ENCODE peak calls at places on chromosome 5, in six cellular contexts. K is astrocyte, V is H1, Z is GM12878, S is PC-3, N is fibroblast of lung. B is an unnamed sample.

GRCh38 chr5:122263352-122264030 is 48.5 kb upstream of the SNCAIP start:
- DNase-seq in S (peak; percentile 1), K (peak; percentile 64), Z (no peak), N (peak; percentile 68), V (no peak), B (no peak)

GRCh38 chr5:39156082-39156481 is 63.3 kb downstream of the FYB1 start:
- DNase-seq in N (no peak), V (no peak), K (no peak), Z (no peak), S (no peak), B (no peak)

GRCh38 chr5:115543931-115544370 is 624 bp downstream of the FEM1C start:
- DNase-seq in Z (no peak), V (no peak), K (no peak), S (peak; percentile 26), N (peak; percentile 52), B (no peak)

GRCh38 chr5:135891804-135892203 is 3.8 kb downstream of the IL9 start:
- DNase-seq in N (no peak), Z (no peak), V (no peak), S (no peak), K (no peak), B (no peak)

GRCh38 chr5:142056831-142057696 is 44.2 kb upstream of the GNPDA1 start:
- DNase-seq in S (peak; percentile 25), V (no peak), Z (no peak), N (no peak), K (no peak), B (no peak)

GRCh38 chr5:90519081-90519480 is 10.3 kb downstream of the LYSMD3 start:
- DNase-seq in Z (no peak), S (peak; percentile 82), V (no peak), K (no peak), N (no peak), B (no peak)

GRCh38 chr5:9430306-9430705 is 115.6 kb downstream of the SEMA5A start:
- DNase-seq in N (no peak), V (no peak), Z (no peak), S (no peak), K (no peak), B (no peak)

GRCh38 chr5:61386062-61386800 is 54.2 kb downstream of the ZSWIM6 start:
- DNase-seq in Z (no peak), N (no peak), K (no peak), S (no peak), V (no peak), B (no peak)

GRCh38 chr5:113510836-113511451 is 2.5 kb upstream of the YTHDC2 start:
- DNase-seq in K (no peak), N (peak; percentile 38), S (peak; percentile 72), V (no peak), Z (no peak), B (no peak)

GRCh38 chr5:174045470-174046025 is at the start of gene NSG2:
- DNase-seq in N (peak; percentile 94), K (peak; percentile 90), Z (peak; percentile 16), S (peak; percentile 95), V (peak; percentile 83), B (peak; percentile 23)

GRCh38 chr5:98929123-98929981 is 545 bp upstream of the CHD1 start:
- DNase-seq in N (peak; percentile 94), V (peak; percentile 88), K (peak; percentile 93), Z (peak; percentile 87), S (peak; percentile 96), B (no peak)

GRCh38 chr5:16934123-16934522 is 2.0 kb downstream of the MYO10 start:
- DNase-seq in S (peak; percentile 96), K (no peak), V (peak; percentile 94), Z (no peak), N (peak; percentile 58), B (no peak)

GRCh38 chr5:132774896-132775295 is 2.1 kb downstream of the SEPTIN8 start:
- DNase-seq in S (no peak), K (no peak), Z (no peak), V (no peak), N (no peak), B (no peak)

GRCh38 chr5:141475625-141476131 is at the start of gene PCDHGC3:
- DNase-seq in K (peak; percentile 91), S (no peak), N (peak; percentile 95), Z (peak; percentile 40), V (peak; percentile 86), B (peak; percentile 63)

GRCh38 chr5:74257645-74258328 is 382.7 kb downstream of the ENC1 start:
- DNase-seq in N (peak; percentile 53), V (no peak), K (peak; percentile 48), S (peak; percentile 37), Z (no peak), B (no peak)

GRCh38 chr5:147565524-147565923 is 55.7 kb upstream of the DPYSL3 start:
- DNase-seq in S (peak; percentile 81), N (peak; percentile 96), Z (no peak), K (peak; percentile 95), V (no peak), B (peak; percentile 46)

GRCh38 chr5:143311428-143311827 is 92.1 kb downstream of the NR3C1 start:
- DNase-seq in Z (no peak), K (peak; percentile 84), V (no peak), S (peak; percentile 82), N (peak; percentile 88), B (peak; percentile 61)

GRCh38 chr5:99034336-99034735 is 105.5 kb upstream of the CHD1 start:
- DNase-seq in K (peak; percentile 42), S (peak; percentile 54), V (no peak), N (peak; percentile 61), Z (no peak), B (no peak)

GRCh38 chr5:122471031-122471751 is 159.2 kb downstream of the SNCAIP start:
- DNase-seq in K (no peak), N (no peak), V (no peak), Z (no peak), S (no peak), B (no peak)

GRCh38 chr5:167565555-167565954 is 725.9 kb upstream of the WWC1 start:
- DNase-seq in Z (no peak), V (no peak), K (no peak), S (peak; percentile 24), N (no peak), B (no peak)

GRCh38 chr5:95084757-95085156 is 200.1 kb downstream of the MCTP1 start:
- DNase-seq in V (no peak), Z (no peak), S (peak; percentile 59), K (no peak), N (no peak), B (no peak)

GRCh38 chr5:93151896-93152295 is 429.1 kb downstream of the NR2F1-AS1 start:
- DNase-seq in K (no peak), V (no peak), S (no peak), N (no peak), Z (no peak), B (no peak)

GRCh38 chr5:40022057-40022456 is 597.3 kb upstream of the DAB2 start:
- DNase-seq in S (no peak), N (no peak), V (no peak), K (no peak), Z (no peak), B (no peak)

GRCh38 chr5:106640511-106640910 is 1030.2 kb downstream of the EFNA5 start:
- DNase-seq in N (peak; percentile 7), K (no peak), Z (no peak), V (no peak), S (no peak), B (no peak)

GRCh38 chr5:33457124-33457523 is 16.4 kb downstream of the TARS1 start:
- DNase-seq in S (no peak), K (peak; percentile 6), Z (no peak), V (no peak), N (peak; percentile 12), B (no peak)

GRCh38 chr5:21199087-21199486 is 1211.1 kb upstream of the CDH18 start:
- DNase-seq in V (no peak), Z (no peak), K (no peak), S (no peak), N (no peak), B (no peak)

DNA sequence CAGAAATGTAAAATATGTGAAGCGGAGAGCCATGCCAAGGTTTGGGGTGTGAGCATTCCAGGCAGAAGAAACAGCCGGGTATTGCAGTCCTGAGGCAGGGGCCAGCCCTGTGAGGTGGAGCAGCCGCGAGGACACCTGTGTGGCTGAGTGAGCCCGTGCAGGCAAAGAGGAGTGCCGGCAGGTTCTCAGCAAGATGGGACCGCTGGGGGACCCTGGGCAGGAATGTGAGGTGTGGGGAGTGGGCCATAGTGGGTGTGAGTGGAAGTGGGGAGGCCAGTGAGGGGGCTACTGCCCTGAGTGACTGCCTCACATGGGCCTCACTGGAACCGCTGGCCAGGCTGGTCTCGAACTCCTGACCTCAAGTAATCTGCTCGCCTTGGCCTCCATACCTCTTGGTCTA is 8.1 kb upstream of the PRR7 start:
- DNase-seq in K (no peak), V (no peak), Z (no peak), N (no peak), S (no peak), B (no peak)
- H4K20me1 ChIP-seq in K (no peaks in the 10 kb centered on the region), V (peaks cover 8% of the 10 kb centered on the region), Z (no peaks in the 10 kb centered on the region), N (no peaks in the 10 kb centered on the region), S (no peaks in the 10 kb centered on the region), B (no peaks in the 10 kb centered on the region)

GRCh38 chr5:181235323-181235688 is 8.4 kb downstream of the RACK1 start:
- DNase-seq in K (no peak), Z (no peak), N (no peak), V (no peak), S (no peak), B (no peak)

GRCh38 chr5:181236471-181236870 is 7.2 kb downstream of the RACK1 start:
- DNase-seq in V (no peak), S (no peak), N (no peak), Z (no peak), K (no peak), B (no peak)

GRCh38 chr5:181237758-181238385 is 5.8 kb downstream of the RACK1 start:
- DNase-seq in Z (no peak), K (no peak), V (no peak), N (no peak), S (no peak), B (no peak)

GRCh38 chr5:181235689-181236366 is 7.9 kb downstream of the RACK1 start:
- DNase-seq in Z (no peak), V (no peak), N (no peak), S (no peak), K (no peak), B (no peak)

DNA sequence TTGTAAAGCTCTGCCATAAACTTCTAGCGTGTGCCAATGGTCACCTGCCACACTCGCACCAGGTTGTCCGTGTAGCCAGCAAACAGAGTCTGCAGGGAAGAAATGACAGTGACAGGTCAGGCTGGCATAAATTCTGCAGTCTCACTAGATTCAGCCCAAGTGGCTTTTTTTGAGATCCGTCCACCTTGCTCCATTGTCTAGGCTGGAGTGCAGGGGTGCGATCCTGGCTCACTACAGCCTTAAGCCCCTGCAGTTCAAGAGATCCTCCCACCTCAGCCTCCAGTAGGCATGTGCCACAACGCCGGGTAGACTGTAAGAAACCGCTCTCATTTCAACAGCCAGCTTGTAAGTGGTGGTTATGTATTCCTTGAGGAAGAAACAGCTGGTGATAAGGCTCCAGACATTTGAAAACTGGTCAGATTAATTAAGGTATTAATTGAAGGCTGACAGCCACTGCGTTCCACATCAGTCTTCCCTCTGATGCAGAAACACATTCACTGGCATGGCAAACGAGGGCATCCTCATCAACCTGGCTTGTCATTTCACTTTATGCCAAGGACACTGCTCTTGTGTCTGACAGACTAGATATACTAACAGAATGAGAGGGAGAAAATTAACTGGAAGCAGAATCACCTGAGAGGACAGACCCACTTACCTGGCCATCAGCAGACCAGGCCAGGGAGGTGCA is 6.6 kb downstream of the RACK1 start:
- DNase-seq in N (no peak), S (no peak), Z (no peak), K (no peak), V (no peak), B (no peak)
- H4K20me1 ChIP-seq in N (peaks cover 4% of the 10 kb centered on the region), S (peaks cover 57% of the 10 kb centered on the region), Z (peaks cover 15% of the 10 kb centered on the region), K (peaks cover 86% of the 10 kb centered on the region), V (peaks cover 33% of the 10 kb centered on the region), B (peaks cover 61% of the 10 kb centered on the region)

GRCh38 chr5:180801596-180802324 is 846 bp downstream of the MGAT1 start:
- DNase-seq in V (no peak), S (no peak), K (no peak), N (no peak), Z (no peak), B (no peak)
- H4K20me1 ChIP-seq in V (peaks cover 34% of the 10 kb centered on the region), S (peaks cover 48% of the 10 kb centered on the region), K (peaks cover 58% of the 10 kb centered on the region), N (peaks cover 5% of the 10 kb centered on the region), Z (peaks cover 43% of the 10 kb centered on the region), B (peaks cover 37% of the 10 kb centered on the region)

GRCh38 chr5:175465282-175465681 is 13.1 kb upstream of the SFXN1 start:
- DNase-seq in S (no peak), V (no peak), K (no peak), Z (no peak), N (no peak), B (no peak)
- H4K20me1 ChIP-seq in S (no peaks in the 10 kb centered on the region), V (no peaks in the 10 kb centered on the region), K (no peaks in the 10 kb centered on the region), Z (no peaks in the 10 kb centered on the region), N (no peaks in the 10 kb centered on the region), B (no peaks in the 10 kb centered on the region)